ENCODE peak calls at places on chromosomes 12 and 14, in six cellular contexts. One of them, this sample, is unnamed.

GRCh38 chr14:104954746-104955395 is 23.3 kb downstream of the AHNAK2 start:
- DNase-seq in ovary: no peak
- DNase-seq in suprapubic skin: no peak
- DNase-seq in GF-D8: no peak
- DNase-seq in glutamatergic neuron: peak
- DNase-seq in HTR-8/SVneo: no peak
- DNase-seq in this sample: no peak

GRCh38 chr14:76117789-76118188 is 33.9 kb upstream of the GPATCH2L start:
- DNase-seq in suprapubic skin: no peak
- DNase-seq in GF-D8: no peak
- DNase-seq in ovary: no peak
- DNase-seq in glutamatergic neuron: no peak
- DNase-seq in HTR-8/SVneo: no peak
- DNase-seq in this sample: no peak

GRCh38 chr12:34547276-34547675 is 525.0 kb downstream of the ALG10 start:
- DNase-seq in ovary: no peak
- DNase-seq in glutamatergic neuron: no peak
- DNase-seq in HTR-8/SVneo: no peak
- DNase-seq in GF-D8: no peak
- DNase-seq in suprapubic skin: no peak
- DNase-seq in this sample: no peak

GRCh38 chr12:22781339-22781738 is 156.4 kb downstream of the ETNK1 start:
- DNase-seq in glutamatergic neuron: no peak
- DNase-seq in ovary: no peak
- DNase-seq in suprapubic skin: no peak
- DNase-seq in GF-D8: no peak
- DNase-seq in HTR-8/SVneo: no peak
- DNase-seq in this sample: no peak

GRCh38 chr14:30221546-30221945 is 293.9 kb upstream of the PRKD1 start:
- DNase-seq in GF-D8: no peak
- DNase-seq in glutamatergic neuron: no peak
- DNase-seq in HTR-8/SVneo: no peak
- DNase-seq in suprapubic skin: no peak
- DNase-seq in ovary: no peak
- DNase-seq in this sample: no peak

GRCh38 chr14:94132285-94132887 is 3.0 kb upstream of the IFI27L2 start:
- DNase-seq in ovary: no peak
- DNase-seq in suprapubic skin: no peak
- DNase-seq in HTR-8/SVneo: peak
- DNase-seq in glutamatergic neuron: peak
- DNase-seq in GF-D8: no peak
- DNase-seq in this sample: peak

GRCh38 chr12:71240941-71241340 is 83.1 kb upstream of the TSPAN8 start:
- DNase-seq in suprapubic skin: no peak
- DNase-seq in ovary: no peak
- DNase-seq in glutamatergic neuron: no peak
- DNase-seq in GF-D8: no peak
- DNase-seq in HTR-8/SVneo: no peak
- DNase-seq in this sample: no peak

GRCh38 chr12:131074221-131075083 is 120.7 kb downstream of the ADGRD1 start:
- DNase-seq in glutamatergic neuron: no peak
- DNase-seq in ovary: no peak
- DNase-seq in GF-D8: no peak
- DNase-seq in HTR-8/SVneo: no peak
- DNase-seq in suprapubic skin: peak
- DNase-seq in this sample: peak

GRCh38 chr14:20989464-20989786 is 355 bp upstream of the METTL17 start:
- DNase-seq in ovary: no peak
- DNase-seq in suprapubic skin: no peak
- DNase-seq in glutamatergic neuron: no peak
- DNase-seq in HTR-8/SVneo: no peak
- DNase-seq in GF-D8: no peak
- DNase-seq in this sample: no peak

GRCh38 chr12:3076730-3077571 is at the start of gene TSPAN9:
- DNase-seq in ovary: peak
- DNase-seq in HTR-8/SVneo: peak
- DNase-seq in suprapubic skin: peak
- DNase-seq in GF-D8: no peak
- DNase-seq in glutamatergic neuron: peak
- DNase-seq in this sample: peak

GRCh38 chr14:92582706-92583452 is 69.3 kb downstream of the RIN3 start:
- DNase-seq in suprapubic skin: no peak
- DNase-seq in glutamatergic neuron: no peak
- DNase-seq in HTR-8/SVneo: no peak
- DNase-seq in GF-D8: no peak
- DNase-seq in ovary: no peak
- DNase-seq in this sample: no peak

GRCh38 chr14:61524211-61524806 is 171.0 kb upstream of the HIF1A start:
- DNase-seq in GF-D8: no peak
- DNase-seq in ovary: no peak
- DNase-seq in HTR-8/SVneo: no peak
- DNase-seq in suprapubic skin: no peak
- DNase-seq in glutamatergic neuron: no peak
- DNase-seq in this sample: no peak

GRCh38 chr12:122969657-122970056 is 3.4 kb upstream of the ABCB9 start:
- DNase-seq in glutamatergic neuron: no peak
- DNase-seq in GF-D8: no peak
- DNase-seq in ovary: no peak
- DNase-seq in HTR-8/SVneo: no peak
- DNase-seq in suprapubic skin: no peak
- DNase-seq in this sample: no peak

GRCh38 chr14:99047436-99048110 is 224.4 kb downstream of the BCL11B start:
- DNase-seq in HTR-8/SVneo: no peak
- DNase-seq in GF-D8: no peak
- DNase-seq in ovary: no peak
- DNase-seq in suprapubic skin: peak
- DNase-seq in glutamatergic neuron: no peak
- DNase-seq in this sample: no peak

GRCh38 chr14:96754162-96754844 is 42.9 kb upstream of the VRK1 start:
- DNase-seq in suprapubic skin: no peak
- DNase-seq in ovary: no peak
- DNase-seq in GF-D8: no peak
- DNase-seq in glutamatergic neuron: peak
- DNase-seq in HTR-8/SVneo: no peak
- DNase-seq in this sample: no peak

GRCh38 chr14:94412671-94413638 is 24.6 kb upstream of the SERPINA1 start:
- DNase-seq in HTR-8/SVneo: no peak
- DNase-seq in GF-D8: no peak
- DNase-seq in suprapubic skin: no peak
- DNase-seq in glutamatergic neuron: no peak
- DNase-seq in ovary: no peak
- DNase-seq in this sample: peak

GRCh38 chr14:72547999-72548398 is 345.9 kb downstream of the DPF3 start:
- DNase-seq in suprapubic skin: no peak
- DNase-seq in HTR-8/SVneo: no peak
- DNase-seq in GF-D8: no peak
- DNase-seq in ovary: no peak
- DNase-seq in glutamatergic neuron: no peak
- DNase-seq in this sample: peak

GRCh38 chr12:115000038-115000437 is 316.1 kb upstream of the TBX3 start:
- DNase-seq in HTR-8/SVneo: peak
- DNase-seq in ovary: no peak
- DNase-seq in GF-D8: no peak
- DNase-seq in glutamatergic neuron: no peak
- DNase-seq in suprapubic skin: no peak
- DNase-seq in this sample: no peak

GRCh38 chr12:122004633-122005071 is 17.0 kb upstream of the BCL7A start:
- DNase-seq in suprapubic skin: no peak
- DNase-seq in glutamatergic neuron: no peak
- DNase-seq in HTR-8/SVneo: no peak
- DNase-seq in ovary: peak
- DNase-seq in GF-D8: no peak
- DNase-seq in this sample: no peak

GRCh38 chr12:93093243-93093642 is 164.1 kb upstream of the EEA1 start:
- DNase-seq in ovary: no peak
- DNase-seq in glutamatergic neuron: no peak
- DNase-seq in GF-D8: no peak
- DNase-seq in HTR-8/SVneo: no peak
- DNase-seq in suprapubic skin: no peak
- DNase-seq in this sample: no peak

GRCh38 chr14:23521785-23522640 is 29.6 kb downstream of the ZFHX2 start:
- DNase-seq in GF-D8: no peak
- DNase-seq in ovary: no peak
- DNase-seq in glutamatergic neuron: no peak
- DNase-seq in suprapubic skin: no peak
- DNase-seq in HTR-8/SVneo: no peak
- DNase-seq in this sample: no peak

GRCh38 chr14:100144996-100145646 is 14.3 kb downstream of the DEGS2 start:
- DNase-seq in GF-D8: no peak
- DNase-seq in HTR-8/SVneo: no peak
- DNase-seq in glutamatergic neuron: no peak
- DNase-seq in suprapubic skin: no peak
- DNase-seq in ovary: no peak
- DNase-seq in this sample: no peak

GRCh38 chr12:124567035-124567672 is at the start of gene NCOR2:
- DNase-seq in ovary: peak
- DNase-seq in GF-D8: no peak
- DNase-seq in glutamatergic neuron: peak
- DNase-seq in HTR-8/SVneo: no peak
- DNase-seq in suprapubic skin: peak
- DNase-seq in this sample: peak

GRCh38 chr12:124928095-124928911 is 13.9 kb upstream of the UBC start:
- DNase-seq in ovary: peak
- DNase-seq in HTR-8/SVneo: peak
- DNase-seq in glutamatergic neuron: no peak
- DNase-seq in GF-D8: no peak
- DNase-seq in suprapubic skin: peak
- DNase-seq in this sample: peak

GRCh38 chr12:49129332-49130150 is 1.7 kb downstream of the TUBA1B start:
- DNase-seq in HTR-8/SVneo: no peak
- DNase-seq in glutamatergic neuron: no peak
- DNase-seq in ovary: peak
- DNase-seq in suprapubic skin: no peak
- DNase-seq in GF-D8: no peak
- DNase-seq in this sample: no peak

GRCh38 chr12:132558861-132559623 is 51.3 kb downstream of the LRCOL1 start:
- DNase-seq in ovary: no peak
- DNase-seq in GF-D8: peak
- DNase-seq in HTR-8/SVneo: no peak
- DNase-seq in suprapubic skin: no peak
- DNase-seq in glutamatergic neuron: no peak
- DNase-seq in this sample: no peak

GRCh38 chr14:71586131-71586893 is 345.9 kb upstream of the RGS6 start:
- DNase-seq in glutamatergic neuron: no peak
- DNase-seq in HTR-8/SVneo: no peak
- DNase-seq in GF-D8: no peak
- DNase-seq in suprapubic skin: no peak
- DNase-seq in ovary: peak
- DNase-seq in this sample: no peak

GRCh38 chr12:39443704-39444234 is 849 bp upstream of the KIF21A start:
- DNase-seq in GF-D8: no peak
- DNase-seq in HTR-8/SVneo: no peak
- DNase-seq in ovary: no peak
- DNase-seq in suprapubic skin: no peak
- DNase-seq in glutamatergic neuron: no peak
- DNase-seq in this sample: no peak

GRCh38 chr12:85814116-85814515 is 22.1 kb downstream of the RASSF9 start:
- DNase-seq in HTR-8/SVneo: no peak
- DNase-seq in GF-D8: no peak
- DNase-seq in glutamatergic neuron: no peak
- DNase-seq in suprapubic skin: no peak
- DNase-seq in ovary: no peak
- DNase-seq in this sample: no peak

GRCh38 chr12:3995276-3995675 is 122.1 kb upstream of the PARP11 start:
- DNase-seq in suprapubic skin: no peak
- DNase-seq in HTR-8/SVneo: no peak
- DNase-seq in glutamatergic neuron: no peak
- DNase-seq in ovary: no peak
- DNase-seq in GF-D8: no peak
- DNase-seq in this sample: no peak

GRCh38 chr12:34295366-34296142 is 273.3 kb downstream of the ALG10 start:
- DNase-seq in ovary: no peak
- DNase-seq in HTR-8/SVneo: no peak
- DNase-seq in GF-D8: no peak
- DNase-seq in glutamatergic neuron: no peak
- DNase-seq in suprapubic skin: no peak
- DNase-seq in this sample: no peak

This sample was measured in H7.